ENCODE peak calls at places on chromosomes 13 and 19, in ten cellular contexts. One of them, this sample, is unnamed.

GRCh38 chr13:27556109-27556508 is 64.2 kb downstream of the LNX2 start:
- DNase-seq in cardiac fibroblast: peak
- DNase-seq in brain microvascular endothelial cell: peak
- DNase-seq in body of pancreas: no peak
- DNase-seq in sigmoid colon: peak
- DNase-seq in WTC11: no peak
- DNase-seq in GM12878: no peak
- DNase-seq in GM10248: no peak
- DNase-seq in Calu3: peak
- DNase-seq in uterus: no peak
- DNase-seq in this sample: no peak

GRCh38 chr13:43054803-43055802 is 31.7 kb downstream of the DNAJC15 start:
- DNase-seq in GM10248: no peak
- DNase-seq in WTC11: peak
- DNase-seq in Calu3: peak
- DNase-seq in sigmoid colon: no peak
- DNase-seq in GM12878: no peak
- DNase-seq in brain microvascular endothelial cell: peak
- DNase-seq in uterus: peak
- DNase-seq in body of pancreas: peak
- DNase-seq in cardiac fibroblast: peak
- DNase-seq in this sample: peak

GRCh38 chr19:7191946-7192691 is 102.1 kb downstream of the INSR start:
- DNase-seq in brain microvascular endothelial cell: no peak
- DNase-seq in uterus: no peak
- DNase-seq in sigmoid colon: no peak
- DNase-seq in cardiac fibroblast: no peak
- DNase-seq in WTC11: no peak
- DNase-seq in GM10248: peak
- DNase-seq in GM12878: no peak
- DNase-seq in Calu3: no peak
- DNase-seq in body of pancreas: no peak
- DNase-seq in this sample: no peak

GRCh38 chr19:4516199-4516938 is 1.9 kb downstream of the PLIN4 start:
- DNase-seq in WTC11: no peak
- DNase-seq in Calu3: no peak
- DNase-seq in cardiac fibroblast: no peak
- DNase-seq in GM12878: no peak
- DNase-seq in uterus: no peak
- DNase-seq in sigmoid colon: no peak
- DNase-seq in brain microvascular endothelial cell: no peak
- DNase-seq in GM10248: no peak
- DNase-seq in body of pancreas: no peak
- DNase-seq in this sample: no peak

GRCh38 chr13:89796196-89796595 is 1551.3 kb upstream of the MIR17HG start:
- DNase-seq in body of pancreas: no peak
- DNase-seq in GM12878: no peak
- DNase-seq in Calu3: no peak
- DNase-seq in brain microvascular endothelial cell: no peak
- DNase-seq in WTC11: no peak
- DNase-seq in cardiac fibroblast: no peak
- DNase-seq in GM10248: no peak
- DNase-seq in sigmoid colon: no peak
- DNase-seq in uterus: no peak
- DNase-seq in this sample: no peak

GRCh38 chr19:6271251-6271650 is 8.5 kb downstream of the MLLT1 start:
- DNase-seq in brain microvascular endothelial cell: no peak
- DNase-seq in Calu3: no peak
- DNase-seq in uterus: peak
- DNase-seq in cardiac fibroblast: peak
- DNase-seq in body of pancreas: no peak
- DNase-seq in WTC11: peak
- DNase-seq in sigmoid colon: no peak
- DNase-seq in GM12878: no peak
- DNase-seq in GM10248: no peak
- DNase-seq in this sample: peak

GRCh38 chr13:63198076-63198475 is 1782.4 kb upstream of the PCDH20 start:
- DNase-seq in brain microvascular endothelial cell: no peak
- DNase-seq in GM12878: no peak
- DNase-seq in body of pancreas: no peak
- DNase-seq in sigmoid colon: no peak
- DNase-seq in WTC11: no peak
- DNase-seq in uterus: no peak
- DNase-seq in GM10248: no peak
- DNase-seq in Calu3: no peak
- DNase-seq in cardiac fibroblast: peak
- DNase-seq in this sample: no peak

GRCh38 chr13:59680429-59681024 is 483.2 kb downstream of the DIAPH3 start:
- DNase-seq in uterus: no peak
- DNase-seq in GM12878: no peak
- DNase-seq in Calu3: no peak
- DNase-seq in sigmoid colon: no peak
- DNase-seq in body of pancreas: no peak
- DNase-seq in cardiac fibroblast: peak
- DNase-seq in GM10248: peak
- DNase-seq in brain microvascular endothelial cell: no peak
- DNase-seq in WTC11: no peak
- DNase-seq in this sample: no peak

GRCh38 chr19:23281663-23282276 is 31.6 kb upstream of the ZNF724 start:
- DNase-seq in WTC11: no peak
- DNase-seq in sigmoid colon: no peak
- DNase-seq in uterus: no peak
- DNase-seq in body of pancreas: no peak
- DNase-seq in brain microvascular endothelial cell: no peak
- DNase-seq in cardiac fibroblast: no peak
- DNase-seq in Calu3: no peak
- DNase-seq in GM12878: no peak
- DNase-seq in GM10248: no peak
- DNase-seq in this sample: no peak

GRCh38 chr19:10692673-10693264 is 8.5 kb upstream of the QTRT1 start:
- DNase-seq in body of pancreas: no peak
- DNase-seq in GM10248: no peak
- DNase-seq in GM12878: no peak
- DNase-seq in cardiac fibroblast: no peak
- DNase-seq in WTC11: no peak
- DNase-seq in sigmoid colon: no peak
- DNase-seq in uterus: no peak
- DNase-seq in Calu3: no peak
- DNase-seq in brain microvascular endothelial cell: no peak
- DNase-seq in this sample: no peak

GRCh38 chr19:43731854-43732253 is 16.0 kb downstream of the IRGC start:
- DNase-seq in Calu3: no peak
- DNase-seq in brain microvascular endothelial cell: no peak
- DNase-seq in uterus: no peak
- DNase-seq in cardiac fibroblast: no peak
- DNase-seq in sigmoid colon: no peak
- DNase-seq in body of pancreas: no peak
- DNase-seq in WTC11: no peak
- DNase-seq in GM12878: no peak
- DNase-seq in GM10248: no peak
- DNase-seq in this sample: no peak

GRCh38 chr13:30493670-30494381 is 28.1 kb upstream of the HMGB1 start:
- DNase-seq in GM10248: no peak
- DNase-seq in sigmoid colon: no peak
- DNase-seq in brain microvascular endothelial cell: no peak
- DNase-seq in WTC11: no peak
- DNase-seq in GM12878: no peak
- DNase-seq in uterus: no peak
- DNase-seq in body of pancreas: no peak
- DNase-seq in Calu3: no peak
- DNase-seq in cardiac fibroblast: no peak
- DNase-seq in this sample: no peak

GRCh38 chr19:51258761-51259160 is 7.9 kb downstream of the SIGLECL1 start:
- DNase-seq in uterus: no peak
- DNase-seq in sigmoid colon: no peak
- DNase-seq in WTC11: no peak
- DNase-seq in brain microvascular endothelial cell: no peak
- DNase-seq in Calu3: no peak
- DNase-seq in cardiac fibroblast: no peak
- DNase-seq in body of pancreas: no peak
- DNase-seq in GM12878: no peak
- DNase-seq in GM10248: no peak
- DNase-seq in this sample: no peak

DNA sequence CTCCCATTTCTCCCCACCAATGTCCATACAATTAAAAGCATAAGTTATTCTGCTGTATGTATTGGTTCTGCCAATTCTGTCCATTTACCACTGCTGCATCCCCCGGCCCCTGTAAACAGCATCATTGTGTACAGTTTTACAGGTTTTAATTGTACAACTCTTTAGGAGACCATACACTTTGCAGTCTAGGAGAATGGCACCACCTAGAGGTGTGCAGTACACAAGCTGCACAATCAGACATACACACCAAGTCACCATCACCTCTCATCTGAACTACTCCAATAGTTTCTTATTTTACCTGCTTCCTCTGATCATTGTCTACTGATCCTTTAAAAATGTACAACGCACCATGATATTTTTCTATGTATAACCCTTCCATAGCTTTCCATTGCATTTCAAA is 855.9 kb upstream of the KLHL1 start:
- DNase-seq in uterus: no peak
- DNase-seq in cardiac fibroblast: peak
- DNase-seq in GM10248: no peak
- DNase-seq in Calu3: peak
- DNase-seq in sigmoid colon: no peak
- DNase-seq in brain microvascular endothelial cell: no peak
- DNase-seq in WTC11: no peak
- DNase-seq in body of pancreas: no peak
- DNase-seq in GM12878: no peak
- DNase-seq in this sample: peak
- TF ChIP-seq CTCF in uterus: no peak
- TF ChIP-seq CTCF in cardiac fibroblast: peak
- TF ChIP-seq CTCF in GM10248: no peak
- TF ChIP-seq CTCF in Calu3: no peak
- TF ChIP-seq CTCF in sigmoid colon: no peak
- TF ChIP-seq CTCF in brain microvascular endothelial cell: peak
- TF ChIP-seq CTCF in WTC11: peak
- TF ChIP-seq CTCF in body of pancreas: no peak
- TF ChIP-seq CTCF in GM12878: peak
- TF ChIP-seq CTCF in this sample: peak

DNA sequence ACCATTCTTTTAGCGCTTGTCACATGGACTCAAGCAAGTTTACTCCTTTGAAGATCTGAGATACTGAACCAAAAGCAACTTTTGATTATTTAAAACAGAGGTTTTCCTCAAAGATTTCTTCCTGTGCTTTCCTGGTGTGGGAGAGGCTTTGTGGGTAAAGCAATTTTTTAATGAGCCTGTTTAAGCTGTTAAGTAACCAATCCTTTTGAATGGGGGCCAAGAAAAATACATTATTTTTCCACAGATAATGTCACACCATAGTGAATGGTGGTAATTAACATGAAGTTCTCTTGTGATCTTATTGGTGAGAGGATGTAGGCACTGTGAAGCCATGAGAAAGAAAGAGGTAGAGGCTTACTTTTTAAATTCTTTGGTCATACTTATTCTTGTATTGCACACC is 55.8 kb upstream of the OBI1 start:
- DNase-seq in WTC11: no peak
- DNase-seq in brain microvascular endothelial cell: no peak
- DNase-seq in sigmoid colon: no peak
- DNase-seq in body of pancreas: no peak
- DNase-seq in uterus: no peak
- DNase-seq in GM12878: no peak
- DNase-seq in cardiac fibroblast: no peak
- DNase-seq in GM10248: no peak
- DNase-seq in Calu3: no peak
- DNase-seq in this sample: no peak
- TF ChIP-seq CTCF in WTC11: no peak
- TF ChIP-seq CTCF in brain microvascular endothelial cell: no peak
- TF ChIP-seq CTCF in sigmoid colon: no peak
- TF ChIP-seq CTCF in body of pancreas: no peak
- TF ChIP-seq CTCF in uterus: no peak
- TF ChIP-seq CTCF in GM12878: no peak
- TF ChIP-seq CTCF in cardiac fibroblast: no peak
- TF ChIP-seq CTCF in GM10248: no peak
- TF ChIP-seq CTCF in Calu3: no peak
- TF ChIP-seq CTCF in this sample: no peak

DNA sequence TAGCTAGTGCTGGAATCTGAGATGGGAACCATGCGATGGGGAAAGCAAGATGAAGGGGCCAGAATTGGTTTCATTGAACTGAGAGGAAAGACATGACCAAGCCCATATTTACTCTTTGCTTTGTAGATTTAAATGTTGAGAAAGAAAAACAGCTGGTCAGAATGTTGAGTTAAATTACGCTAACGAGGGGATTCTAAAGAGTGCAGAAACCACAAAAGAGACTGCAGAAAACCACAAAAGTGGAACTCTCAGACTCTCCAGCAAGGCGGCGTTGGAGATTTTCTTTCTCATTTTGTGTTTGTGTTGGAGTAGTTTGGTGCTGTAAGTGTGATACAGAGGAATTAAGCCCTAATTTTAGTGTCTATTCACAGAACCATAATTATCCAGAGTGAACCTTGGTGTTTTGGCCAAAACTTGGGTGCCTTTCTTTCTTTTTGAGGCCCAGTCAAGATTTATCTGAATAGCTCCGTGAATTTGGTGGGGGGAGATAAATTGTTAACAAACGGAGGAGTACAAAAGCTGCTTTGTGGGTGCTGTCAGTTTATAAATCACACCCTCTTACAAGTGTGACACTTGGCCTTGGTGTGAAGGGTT is 26.3 kb downstream of the SAE1 start:
- DNase-seq in brain microvascular endothelial cell: no peak
- DNase-seq in Calu3: no peak
- DNase-seq in GM12878: peak
- DNase-seq in cardiac fibroblast: no peak
- DNase-seq in body of pancreas: no peak
- DNase-seq in sigmoid colon: no peak
- DNase-seq in GM10248: peak
- DNase-seq in WTC11: no peak
- DNase-seq in uterus: no peak
- DNase-seq in this sample: no peak
- TF ChIP-seq CTCF in brain microvascular endothelial cell: no peak
- TF ChIP-seq CTCF in Calu3: no peak
- TF ChIP-seq CTCF in GM12878: no peak
- TF ChIP-seq CTCF in cardiac fibroblast: no peak
- TF ChIP-seq CTCF in body of pancreas: no peak
- TF ChIP-seq CTCF in sigmoid colon: no peak
- TF ChIP-seq CTCF in GM10248: no peak
- TF ChIP-seq CTCF in WTC11: no peak
- TF ChIP-seq CTCF in uterus: no peak
- TF ChIP-seq CTCF in this sample: no peak

GRCh38 chr13:79688741-79689140 is 207.8 kb downstream of the NDFIP2 start:
- DNase-seq in brain microvascular endothelial cell: no peak
- DNase-seq in cardiac fibroblast: no peak
- DNase-seq in GM12878: no peak
- DNase-seq in uterus: no peak
- DNase-seq in GM10248: no peak
- DNase-seq in Calu3: no peak
- DNase-seq in sigmoid colon: no peak
- DNase-seq in WTC11: no peak
- DNase-seq in body of pancreas: no peak
- DNase-seq in this sample: no peak
- TF ChIP-seq CTCF in brain microvascular endothelial cell: no peak
- TF ChIP-seq CTCF in cardiac fibroblast: no peak
- TF ChIP-seq CTCF in GM12878: no peak
- TF ChIP-seq CTCF in uterus: no peak
- TF ChIP-seq CTCF in GM10248: no peak
- TF ChIP-seq CTCF in Calu3: no peak
- TF ChIP-seq CTCF in sigmoid colon: no peak
- TF ChIP-seq CTCF in WTC11: no peak
- TF ChIP-seq CTCF in body of pancreas: no peak
- TF ChIP-seq CTCF in this sample: no peak